ENCODE peak calls at places on chromosomes 5 and 9, in four cellular contexts. P is K562, G is H1, W is HepG2. S is an unnamed sample.

GRCh38 chr5:178116406-178116885 is 3.1 kb downstream of the N4BP3 start:
- DNase-seq in P (no peak), G (no peak), W (no peak), S (no peak)

GRCh38 chr5:81136557-81136956 is 96.6 kb upstream of the CKMT2 start:
- DNase-seq in P (no peak), G (no peak), W (no peak), S (no peak)

GRCh38 chr9:125183054-125183453 is 6.5 kb downstream of the PPP6C start:
- DNase-seq in P (no peak), G (no peak), W (no peak), S (no peak)

GRCh38 chr5:127898551-127899213 is 184.9 kb upstream of the SLC12A2 start:
- DNase-seq in P (no peak), G (no peak), W (no peak), S (no peak)

GRCh38 chr9:137610944-137611343 is 5.5 kb downstream of the ARRDC1 start:
- DNase-seq in P (no peak), G (no peak), W (no peak), S (no peak)

GRCh38 chr9:18331808-18332209 is 142.1 kb upstream of the ADAMTSL1 start:
- DNase-seq in P (no peak), G (no peak), W (no peak), S (no peak)

GRCh38 chr9:102435427-102435826 is 559.7 kb upstream of the CYLC2 start:
- DNase-seq in P (no peak), G (no peak), W (no peak), S (no peak)

GRCh38 chr9:33921967-33922895 is 105.3 kb downstream of the UBE2R2 start:
- DNase-seq in P (peak; percentile 40), G (no peak), W (peak; percentile 21), S (peak; percentile 7)

GRCh38 chr9:128011071-128011817 is 30.5 kb upstream of the EEIG1 start:
- DNase-seq in P (peak; percentile 9), G (no peak), W (peak; percentile 30), S (no peak)

GRCh38 chr9:112065781-112066606 is 109.1 kb downstream of the SUSD1 start:
- DNase-seq in P (no peak), G (no peak), W (no peak), S (peak; percentile 91)

GRCh38 chr9:35518212-35518917 is 28.5 kb downstream of the RUSC2 start:
- DNase-seq in P (no peak), G (no peak), W (peak; percentile 96), S (peak; percentile 83)

GRCh38 chr9:2506310-2506709 is 115.3 kb upstream of the VLDLR start:
- DNase-seq in P (no peak), G (no peak), W (no peak), S (no peak)

GRCh38 chr9:136546697-136547481 is 1.0 kb upstream of the NOTCH1 start:
- DNase-seq in P (no peak), G (no peak), W (no peak), S (no peak)

GRCh38 chr9:94644543-94644942 is 5.2 kb upstream of the FBP1 start:
- DNase-seq in P (no peak), G (no peak), W (no peak), S (no peak)

GRCh38 chr5:6829150-6829784 is 116.0 kb downstream of the TENT4A start:
- DNase-seq in P (no peak), G (no peak), W (no peak), S (no peak)

GRCh38 chr9:87954230-87954629 is 20.1 kb downstream of the CDK20 start:
- DNase-seq in P (no peak), G (no peak), W (no peak), S (no peak)

GRCh38 chr5:66242050-66242449 is 98.0 kb downstream of the SREK1 start:
- DNase-seq in P (no peak), G (no peak), W (no peak), S (no peak)

GRCh38 chr5:124301222-124301621 is 445.2 kb downstream of the ZNF608 start:
- DNase-seq in P (no peak), G (no peak), W (no peak), S (no peak)

GRCh38 chr9:115152281-115152680 is 34.3 kb upstream of the TNC start:
- DNase-seq in P (no peak), G (no peak), W (no peak), S (no peak)

GRCh38 chr5:37663538-37663937 is 176.3 kb downstream of the GDNF start:
- DNase-seq in P (no peak), G (no peak), W (no peak), S (no peak)

GRCh38 chr5:50595199-50595598 is 71.2 kb upstream of the PARP8 start:
- DNase-seq in P (no peak), G (no peak), W (no peak), S (peak; percentile 69)

GRCh38 chr5:160118349-160119141 is 705 bp downstream of the PWWP2A start:
- DNase-seq in P (peak; percentile 59), G (no peak), W (no peak), S (no peak)

GRCh38 chr5:147303251-147303650 is 68.4 kb downstream of the STK32A start:
- DNase-seq in P (no peak), G (no peak), W (no peak), S (no peak)

GRCh38 chr5:92147263-92147662 is 764.1 kb upstream of the ARRDC3 start:
- DNase-seq in P (no peak), G (no peak), W (no peak), S (no peak)

GRCh38 chr5:109964136-109964535 is 274.4 kb downstream of the MAN2A1 start:
- DNase-seq in P (no peak), G (no peak), W (no peak), S (no peak)

GRCh38 chr5:65292196-65292595 is 189.5 kb downstream of the ADAMTS6 start:
- DNase-seq in P (no peak), G (no peak), W (no peak), S (no peak)

GRCh38 chr9:89891221-89892052 is 286.6 kb downstream of the GADD45G start:
- DNase-seq in P (no peak), G (no peak), W (no peak), S (no peak)

GRCh38 chr5:68738841-68739240 is 355.0 kb upstream of the SLC30A5 start:
- DNase-seq in P (no peak), G (no peak), W (no peak), S (no peak)
- TF ChIP-seq FOSL1 in P (no peak), G (no peak), W (no peak), S (no peak)

DNA sequence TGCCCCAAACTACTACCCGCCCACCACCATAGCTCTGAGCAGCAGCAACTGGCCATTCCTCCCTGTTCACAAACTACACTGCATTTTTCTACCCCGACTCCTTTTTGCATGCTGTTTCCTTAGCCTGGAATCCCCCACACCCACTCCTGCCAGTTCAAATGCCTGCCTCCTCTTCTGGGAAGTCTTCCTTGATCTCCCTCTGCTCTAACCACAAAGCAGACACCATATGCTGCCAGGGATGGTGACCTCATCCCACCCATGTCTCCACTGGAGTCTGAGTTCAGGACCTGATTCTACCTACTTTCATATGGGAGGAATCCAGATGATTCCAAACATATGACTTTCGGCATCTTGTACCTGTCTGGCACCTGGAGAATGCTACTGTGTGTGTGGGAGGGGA is 13.3 kb downstream of the ALDH1B1 start:
- DNase-seq in P (no peak), G (no peak), W (no peak), S (no peak)
- TF ChIP-seq FOSL1 in P (no peak), G (no peak), W (no peak), S (no peak)

DNA sequence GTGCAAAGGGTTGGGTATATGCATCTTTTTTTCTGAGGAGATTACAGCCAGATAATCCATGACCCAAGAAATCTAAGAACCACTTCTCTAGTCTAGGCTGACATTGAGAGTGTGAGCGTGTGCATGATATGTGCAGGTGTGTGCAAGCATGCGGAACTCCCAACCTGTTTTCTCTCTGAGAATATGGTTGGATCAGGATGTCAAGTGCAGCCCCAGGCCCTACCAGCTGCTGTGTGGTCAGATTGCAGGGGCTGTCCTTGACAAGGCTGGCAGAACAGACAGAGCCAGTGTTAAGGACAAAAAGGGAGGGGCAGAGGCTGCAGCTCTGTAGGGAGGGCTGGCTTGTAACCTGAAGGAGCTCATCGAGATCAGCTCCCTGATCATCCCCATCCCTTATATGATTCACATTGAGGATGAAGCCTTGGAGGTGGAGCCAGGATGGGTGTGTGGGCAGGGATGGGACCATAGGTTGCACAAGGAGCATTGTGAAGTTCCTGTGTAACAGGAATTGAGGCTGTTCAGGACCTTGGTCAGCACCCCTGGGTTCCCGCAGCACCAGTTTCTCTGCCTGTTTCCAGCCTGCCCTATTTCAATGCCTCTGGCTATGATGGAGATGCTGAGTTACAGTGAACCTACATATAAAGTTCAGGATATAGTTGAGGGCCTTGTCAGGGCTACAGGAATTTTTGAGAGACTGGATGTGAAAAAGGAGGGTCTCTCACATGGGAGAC is 52.6 kb upstream of the ARAP3 start:
- DNase-seq in P (peak; percentile 47), G (no peak), W (no peak), S (no peak)
- TF ChIP-seq FOSL1 in P (no peak), G (no peak), W (no peak), S (no peak)

DNA sequence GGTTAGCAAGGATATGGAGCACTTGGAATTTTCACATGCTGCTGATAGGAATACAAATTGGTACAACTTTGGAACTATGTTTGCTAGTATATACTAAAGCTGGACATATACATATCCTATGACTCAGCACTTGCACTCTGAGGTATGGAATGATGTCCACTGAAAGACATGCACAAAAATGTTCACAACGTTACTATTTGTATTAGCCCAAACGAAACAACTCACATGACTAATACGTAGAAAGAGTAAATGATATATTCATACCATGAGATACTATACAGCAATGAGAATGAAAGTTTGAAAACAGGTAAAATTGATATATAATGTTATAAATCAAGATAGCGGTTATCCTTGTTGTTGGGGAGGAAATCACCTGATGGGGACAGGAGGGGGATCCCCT is 45.5 kb upstream of the CDC42SE2 start:
- DNase-seq in P (no peak), G (no peak), W (no peak), S (no peak)
- TF ChIP-seq FOSL1 in P (no peak), G (no peak), W (no peak), S (no peak)

GRCh38 chr9:133108794-133109641 is 12.0 kb downstream of the RALGDS start:
- DNase-seq in P (no peak), G (no peak), W (no peak), S (no peak)
- TF ChIP-seq FOSL1 in P (no peak), G (no peak), W (no peak), S (no peak)